ENCODE peak calls at places on chromosome 4, in ten cellular contexts. K is activated CD8-positive, alpha-beta memory T cell treated with anti-CD3 and anti-CD28 coated beads for 24 hours; E is naive thymus-derived CD8-positive, alpha-beta T cell; P is AG04450; T is adrenal gland; L is left colon; F is non-pigmented ciliary epithelial cell; D is CD8-positive, alpha-beta memory T cell; B is cortex of kidney; R is HFF-Myc. X is an unnamed sample.

GRCh38 chr4:4990857-4991540 is 28.3 kb downstream of the CYTL1 start:
- DNase-seq in T (peak), R (peak), F (no peak), E (no peak), D (no peak), L (peak), K (no peak), P (no peak), B (no peak), X (no peak)

GRCh38 chr4:30256105-30256828 is 463.9 kb upstream of the PCDH7 start:
- DNase-seq in L (no peak), D (no peak), T (no peak), E (no peak), K (no peak), R (no peak), B (no peak), F (no peak), P (no peak), X (peak)

GRCh38 chr4:99033956-99034355 is 38.4 kb downstream of the METAP1 start:
- DNase-seq in T (no peak), K (no peak), D (no peak), E (no peak), B (no peak), R (no peak), L (no peak), F (peak), P (no peak), X (peak)

GRCh38 chr4:10072420-10073017 is 44.1 kb downstream of the WDR1 start:
- DNase-seq in L (no peak), P (no peak), F (no peak), T (no peak), K (no peak), R (no peak), E (no peak), B (no peak), D (no peak), X (no peak)

GRCh38 chr4:133150643-133151300 is 1.7 kb downstream of the PCDH10 start:
- DNase-seq in D (no peak), E (no peak), T (no peak), K (no peak), F (no peak), B (no peak), L (no peak), P (no peak), R (no peak), X (peak)

GRCh38 chr4:70715097-70715496 is 6.7 kb upstream of the RUFY3 start:
- DNase-seq in R (no peak), K (no peak), D (no peak), T (no peak), F (no peak), L (no peak), P (no peak), E (no peak), B (no peak), X (no peak)

GRCh38 chr4:184382189-184382846 is 92.0 kb downstream of the IRF2 start:
- DNase-seq in B (no peak), D (no peak), R (no peak), K (no peak), P (no peak), F (no peak), L (peak), T (no peak), E (no peak), X (no peak)

GRCh38 chr4:112082954-112083586 is 62.2 kb upstream of the FAM241A start:
- DNase-seq in F (peak), L (no peak), K (no peak), R (peak), D (no peak), T (no peak), B (no peak), P (peak), E (no peak), X (no peak)

GRCh38 chr4:123453006-123453685 is 56.6 kb downstream of the SPRY1 start:
- DNase-seq in D (no peak), K (no peak), F (no peak), E (no peak), P (no peak), R (no peak), L (no peak), T (no peak), B (no peak), X (no peak)

GRCh38 chr4:6087669-6088068 is 69.4 kb upstream of the C4orf50 start:
- DNase-seq in R (no peak), T (no peak), E (no peak), L (no peak), K (peak), P (no peak), B (no peak), D (no peak), F (no peak), X (peak)

GRCh38 chr4:168856312-168856711 is 153.7 kb downstream of the CBR4 start:
- DNase-seq in F (peak), K (no peak), T (no peak), D (no peak), P (peak), B (no peak), L (no peak), R (no peak), E (no peak), X (no peak)

GRCh38 chr4:54872246-54872645 is 214.5 kb downstream of the KIT start:
- DNase-seq in B (no peak), K (no peak), F (no peak), L (no peak), R (no peak), E (no peak), D (no peak), P (no peak), T (no peak), X (peak)

GRCh38 chr4:68476191-68476590 is 28.9 kb downstream of the TMPRSS11E start:
- DNase-seq in T (no peak), P (no peak), F (no peak), L (no peak), K (no peak), D (no peak), E (no peak), R (no peak), B (no peak), X (no peak)

GRCh38 chr4:102518703-102519131 is 17.6 kb downstream of the NFKB1 start:
- DNase-seq in E (no peak), K (no peak), T (no peak), F (no peak), R (no peak), D (peak), B (no peak), L (no peak), P (no peak), X (no peak)

GRCh38 chr4:139767168-139767567 is 101.5 kb downstream of the MGST2 start:
- DNase-seq in R (no peak), L (no peak), K (no peak), F (peak), E (no peak), B (no peak), P (no peak), D (no peak), T (no peak), X (no peak)

GRCh38 chr4:161573836-161574235 is 590.0 kb downstream of the FSTL5 start:
- DNase-seq in B (no peak), P (no peak), E (no peak), R (no peak), T (no peak), D (no peak), F (no peak), K (no peak), L (no peak), X (peak)

GRCh38 chr4:114087596-114088230 is 108.3 kb upstream of the ARSJ start:
- DNase-seq in L (no peak), P (peak), D (no peak), F (peak), T (no peak), K (no peak), B (no peak), R (peak), E (no peak), X (peak)

X was measured in mesendoderm.